ENCODE peak calls at places on chromosomes 5 and 9, in six cellular contexts. A is germinal center, O is Calu3, W is upper lobe of right lung, H is T-helper 17 cell, U is IMR-90. R is an unnamed sample.
A peak's percentile ranks its signal among the peaks of the same experiment; 100 is the strongest.

GRCh38 chr5:144812770-144813169 is 642.1 kb downstream of the KCTD16 start:
- DNase-seq in A (no peak), O (no peak), W (no peak), H (no peak), U (peak; percentile 90), R (no peak)

GRCh38 chr5:127400946-127401670 is 110.5 kb downstream of the MEGF10 start:
- DNase-seq in A (no peak), O (no peak), W (no peak), H (no peak), U (no peak), R (no peak)

GRCh38 chr5:12277504-12278192 is 373.4 kb upstream of the CTNND2 start:
- DNase-seq in A (no peak), O (no peak), W (no peak), H (no peak), U (no peak), R (no peak)

GRCh38 chr5:74073257-74073656 is 447.3 kb downstream of the ARHGEF28 start:
- DNase-seq in A (no peak), O (no peak), W (no peak), H (no peak), U (peak; percentile 12), R (no peak)

GRCh38 chr5:119353213-119353612 is 2.6 kb upstream of the TNFAIP8 start:
- DNase-seq in A (no peak), O (no peak), W (no peak), H (no peak), U (no peak), R (no peak)

GRCh38 chr9:127201071-127201541 is 63.5 kb upstream of the GARNL3 start:
- DNase-seq in A (no peak), O (no peak), W (no peak), H (no peak), U (peak; percentile 29), R (no peak)

GRCh38 chr9:101569736-101570501 is 24.9 kb downstream of the PPP3R2 start:
- DNase-seq in A (no peak), O (no peak), W (no peak), H (no peak), U (no peak), R (no peak)

GRCh38 chr9:111482656-111483418 is 1.3 kb downstream of the ECPAS start:
- DNase-seq in A (peak; percentile 80), O (peak; percentile 73), W (peak; percentile 91), H (peak; percentile 44), U (peak; percentile 55), R (peak; percentile 43)

GRCh38 chr5:177006265-177006972 is at the start of gene UIMC1:
- DNase-seq in A (peak; percentile 93), O (peak; percentile 98), W (peak; percentile 96), H (peak; percentile 86), U (peak; percentile 88), R (peak; percentile 73)